ENCODE peak calls at places on chromosomes 1 and 21, in four cellular contexts. C is T-helper 2 cell treated with Interferon-gamma antibody and Interleukin-4, amounts not matched to agents 5 μg/mL and 100 μg/mL, for 36 hours; D is A172; Z is activated T-cell treated with anti-CD3 and anti-CD28 coated beads for 1 hour. S is an unnamed sample.

GRCh38 chr1:201184307-201184706 is 6.3 kb upstream of the IGFN1 start:
- DNase-seq in C (no peak), D (no peak), Z (no peak), S (no peak)

GRCh38 chr1:236168716-236169429 is 26.5 kb downstream of the GPR137B start:
- DNase-seq in D (peak), Z (no peak), C (no peak), S (no peak)

GRCh38 chr1:110495926-110496600 is 22.9 kb downstream of the KCNA10 start:
- DNase-seq in Z (peak), C (peak), D (peak), S (peak)

GRCh38 chr1:176102243-176102642 is 104.8 kb downstream of the COP1 start:
- DNase-seq in C (no peak), Z (no peak), D (peak), S (no peak)

GRCh38 chr21:44275041-44275440 is 10.6 kb upstream of the AIRE start:
- DNase-seq in D (no peak), C (no peak), Z (no peak), S (no peak)

GRCh38 chr1:12572506-12572905 is 45.5 kb downstream of the DHRS3 start:
- DNase-seq in D (peak), C (no peak), Z (no peak), S (no peak)

GRCh38 chr1:41537788-41538351 is 53.4 kb upstream of the EDN2 start:
- DNase-seq in Z (no peak), D (peak), C (no peak), S (no peak)

GRCh38 chr1:49106438-49106837 is 329.7 kb upstream of the BEND5 start:
- DNase-seq in C (no peak), D (no peak), Z (no peak), S (no peak)